ENCODE peak calls at places on chromosomes 13 and 19, in seven cellular contexts. O is psoas muscle, S is cardiac fibroblast, K is tibial nerve, P is fibroblast of lung, C is lower leg skin, N is mammary epithelial cell. I is an unnamed sample.

GRCh38 chr19:7917292-7918061 is 2.7 kb upstream of the SNAPC2 start:
- DNase-seq in O (no peak), S (peak), K (no peak), P (peak), C (no peak), N (no peak), I (no peak)

GRCh38 chr19:5389353-5389752 is 48.7 kb upstream of the PTPRS start:
- DNase-seq in O (no peak), S (no peak), K (no peak), P (no peak), C (no peak), N (no peak), I (no peak)

GRCh38 chr19:31154021-31154420 is 195.2 kb downstream of the TSHZ3 start:
- DNase-seq in O (no peak), S (no peak), K (no peak), P (peak), C (no peak), N (peak), I (no peak)

GRCh38 chr13:24683833-24684599 is 3.8 kb downstream of the ATP12A start:
- DNase-seq in O (peak), S (peak), K (peak), P (no peak), C (no peak), N (peak), I (peak)

GRCh38 chr19:6260912-6261636 is 18.7 kb downstream of the MLLT1 start:
- DNase-seq in O (no peak), S (no peak), K (no peak), P (no peak), C (no peak), N (no peak), I (no peak)

GRCh38 chr13:109764474-109765292 is 21.7 kb downstream of the IRS2 start:
- DNase-seq in O (peak), S (no peak), K (no peak), P (peak), C (no peak), N (peak), I (no peak)

GRCh38 chr19:34366670-34367423 is 1.9 kb downstream of the GPI start:
- DNase-seq in O (no peak), S (peak), K (no peak), P (peak), C (no peak), N (peak), I (no peak)

GRCh38 chr19:14519860-14520407 is 1.7 kb upstream of the DNAJB1 start:
- DNase-seq in O (no peak), S (peak), K (no peak), P (peak), C (no peak), N (peak), I (no peak)

GRCh38 chr13:88235441-88235840 is 564.3 kb downstream of the SLITRK5 start:
- DNase-seq in O (no peak), S (no peak), K (no peak), P (no peak), C (no peak), N (no peak), I (no peak)

GRCh38 chr13:25973085-25973484 is 78.7 kb downstream of the SHISA2 start:
- DNase-seq in O (peak), S (no peak), K (no peak), P (no peak), C (no peak), N (no peak), I (no peak)

DNA sequence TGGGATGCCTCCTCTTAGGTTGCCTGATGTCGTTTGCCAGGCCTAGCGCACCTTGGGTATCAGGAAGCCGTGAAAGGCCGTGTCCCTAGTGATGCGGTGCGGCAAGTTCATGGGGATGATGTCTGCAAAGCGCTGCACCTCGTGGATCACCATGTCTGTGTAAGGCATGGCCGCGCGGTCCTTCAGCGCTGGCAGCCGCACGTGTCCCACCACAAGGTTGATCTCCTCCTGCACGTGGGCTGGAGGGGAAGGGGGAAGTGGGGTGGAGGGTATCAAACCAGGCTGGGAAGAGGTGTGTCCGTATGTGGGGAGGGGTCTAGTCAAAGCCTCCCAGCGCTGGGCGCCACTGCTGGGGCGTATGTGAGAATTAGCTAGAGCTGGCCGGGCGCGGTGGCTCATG is 23.2 kb downstream of the EGLN2 start:
- DNase-seq in O (no peak), S (no peak), K (no peak), P (no peak), C (no peak), N (no peak), I (no peak)
- TF ChIP-seq CTCF in O (no peak), S (no peak), K (no peak), P (no peak), C (no peak), N (no peak), I (no peak)

GRCh38 chr19:27776020-27776419 is 1436.9 kb downstream of the UQCRFS1 start:
- DNase-seq in O (no peak), S (peak), K (no peak), P (peak), C (no peak), N (peak), I (no peak)
- TF ChIP-seq CTCF in O (peak), S (peak), K (no peak), P (peak), C (no peak), N (peak), I (no peak)

GRCh38 chr19:2461751-2462634 is 5.2 kb upstream of the LMNB2 start:
- DNase-seq in O (peak), S (peak), K (no peak), P (peak), C (no peak), N (peak), I (no peak)
- TF ChIP-seq CTCF in O (no peak), S (peak), K (no peak), P (no peak), C (no peak), N (no peak), I (no peak)

GRCh38 chr19:56707821-56708220 is 36.3 kb upstream of the ZNF835 start:
- DNase-seq in O (no peak), S (no peak), K (no peak), P (no peak), C (no peak), N (no peak), I (no peak)

GRCh38 chr19:56712609-56713008 is 41.1 kb upstream of the ZNF835 start:
- DNase-seq in O (no peak), S (no peak), K (no peak), P (no peak), C (no peak), N (no peak), I (no peak)

GRCh38 chr19:56705939-56706338 is 34.4 kb upstream of the ZNF835 start:
- DNase-seq in O (no peak), S (no peak), K (no peak), P (no peak), C (no peak), N (no peak), I (no peak)

GRCh38 chr19:56710437-56710836 is 38.9 kb upstream of the ZNF835 start:
- DNase-seq in O (no peak), S (no peak), K (no peak), P (no peak), C (no peak), N (no peak), I (no peak)
- TF ChIP-seq CTCF in O (no peak), S (no peak), K (no peak), P (no peak), C (no peak), N (no peak), I (no peak)

DNA sequence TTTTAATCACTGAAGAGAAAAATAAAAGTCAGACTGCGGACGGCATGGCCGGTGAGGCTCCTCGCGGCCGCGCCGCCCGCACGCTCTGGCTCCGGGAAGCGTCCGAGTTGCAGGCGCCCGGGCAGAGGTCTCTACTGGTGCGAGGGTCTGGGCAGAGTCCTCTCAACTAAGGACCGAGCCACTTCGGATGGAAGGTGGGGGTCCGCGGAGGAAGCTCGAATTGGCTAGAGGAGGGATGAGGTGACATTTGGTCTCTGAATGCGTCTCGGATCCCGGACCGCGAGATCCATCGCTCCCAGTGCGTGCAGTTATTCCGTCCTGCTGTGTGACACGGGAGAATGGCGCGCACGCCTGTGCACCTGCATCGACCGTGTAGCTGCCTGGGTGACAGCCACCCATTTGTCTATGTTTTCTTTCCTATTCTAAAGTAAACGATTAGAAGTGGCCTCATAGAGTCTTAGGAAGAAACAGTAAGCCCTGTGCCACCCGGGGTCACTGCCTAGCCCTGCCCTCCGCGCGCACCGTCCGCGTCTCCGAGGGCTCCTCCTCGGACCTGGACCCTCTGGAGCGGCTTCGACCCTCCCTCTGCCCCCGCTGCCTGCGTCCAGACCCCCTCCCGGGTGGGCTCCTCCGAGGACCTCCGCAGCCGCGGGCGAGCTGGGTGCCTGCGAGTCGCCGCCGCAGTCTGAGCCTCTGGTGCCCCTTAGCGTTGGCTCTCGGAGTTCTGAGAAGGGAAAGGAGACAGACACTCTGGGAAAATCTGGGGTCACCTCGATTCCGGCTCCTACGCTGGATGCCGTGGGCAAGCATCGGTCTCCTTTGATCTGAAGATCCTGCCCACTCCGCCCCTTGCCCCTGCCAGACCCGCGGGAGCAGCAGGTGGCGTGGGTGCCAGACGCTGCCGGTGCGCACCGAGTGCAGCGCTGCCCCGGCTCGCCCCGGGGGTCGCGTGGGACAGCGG is 347.4 kb downstream of the LIG4 start:
- DNase-seq in O (no peak), S (peak), K (no peak), P (peak), C (no peak), N (peak), I (no peak)
- TF ChIP-seq CTCF in O (no peak), S (peak), K (no peak), P (peak), C (no peak), N (peak), I (no peak)

DNA sequence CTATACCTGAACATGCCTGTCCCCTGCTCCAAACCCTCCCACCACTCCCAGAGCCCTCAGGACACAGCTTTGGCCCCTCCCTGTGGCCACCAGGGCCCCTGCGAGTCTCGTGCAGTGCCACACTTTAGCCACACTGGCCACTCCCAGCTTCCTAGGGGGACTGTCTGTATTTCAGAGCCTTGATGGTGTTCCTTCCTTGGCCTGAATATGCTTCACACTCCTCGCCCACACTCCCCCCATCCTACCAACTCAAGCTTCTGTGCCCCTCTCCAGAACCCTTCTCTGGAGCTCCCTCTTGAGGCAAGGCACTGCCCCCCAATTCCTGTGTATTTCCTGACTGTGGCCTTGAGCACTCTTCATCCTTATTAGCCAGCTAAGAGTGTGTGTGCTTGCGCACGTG is 80.2 kb downstream of the DPF1 start:
- DNase-seq in O (no peak), S (no peak), K (no peak), P (no peak), C (no peak), N (no peak), I (no peak)
- TF ChIP-seq CTCF in O (no peak), S (peak), K (no peak), P (peak), C (no peak), N (peak), I (no peak)

GRCh38 chr19:10219678-10220077 is 11.5 kb downstream of the S1PR2 start:
- DNase-seq in O (no peak), S (peak), K (no peak), P (peak), C (no peak), N (peak), I (no peak)
- TF ChIP-seq CTCF in O (no peak), S (peak), K (peak), P (peak), C (no peak), N (peak), I (no peak)

GRCh38 chr19:53812335-53812734 is 11.8 kb downstream of the NLRP12 start:
- DNase-seq in O (no peak), S (no peak), K (no peak), P (no peak), C (no peak), N (no peak), I (no peak)
- TF ChIP-seq CTCF in O (no peak), S (peak), K (no peak), P (peak), C (no peak), N (no peak), I (no peak)

GRCh38 chr13:93244918-93245280 is 18.3 kb downstream of the GPC6 start:
- DNase-seq in O (no peak), S (peak), K (no peak), P (peak), C (no peak), N (peak), I (no peak)

GRCh38 chr13:93249259-93249917 is 22.8 kb downstream of the GPC6 start:
- DNase-seq in O (no peak), S (peak), K (no peak), P (peak), C (no peak), N (peak), I (no peak)

GRCh38 chr13:93246069-93246468 is 19.5 kb downstream of the GPC6 start:
- DNase-seq in O (no peak), S (no peak), K (no peak), P (no peak), C (no peak), N (no peak), I (no peak)

GRCh38 chr13:93249918-93250306 is 23.3 kb downstream of the GPC6 start:
- DNase-seq in O (no peak), S (no peak), K (no peak), P (no peak), C (no peak), N (no peak), I (no peak)

DNA sequence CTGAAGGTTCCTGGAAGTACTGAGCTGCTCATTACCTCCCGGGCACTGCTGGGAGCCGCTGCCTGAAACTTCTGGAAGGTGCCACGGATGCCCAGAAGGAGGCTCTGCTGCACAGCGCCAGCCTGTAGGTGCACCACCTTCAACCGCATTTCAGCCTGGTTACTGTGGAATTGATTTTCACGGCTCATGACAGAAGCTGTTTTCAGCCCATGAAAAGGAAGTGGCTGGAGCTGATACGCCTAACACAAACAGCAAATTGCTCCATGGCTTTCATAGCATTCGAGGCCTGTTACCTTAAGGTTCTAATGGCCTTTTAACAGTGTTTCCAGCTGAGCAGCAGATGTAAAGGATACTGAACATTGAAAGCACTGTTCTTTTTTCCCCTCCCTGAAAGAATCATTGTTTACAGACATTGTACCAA is 22.0 kb downstream of the GPC6 start:
- DNase-seq in O (no peak), S (peak), K (no peak), P (peak), C (no peak), N (no peak), I (no peak)
- TF ChIP-seq CTCF in O (no peak), S (peak), K (no peak), P (peak), C (no peak), N (peak), I (no peak)

I was measured in omental fat pad.